ENCODE peak calls at places on chromosomes 11 and 22, in seven cellular contexts. F is stimulated activated CD4-positive, alpha-beta T cell treated with anti-CD3 and anti-CD28 coated beads, Interleukin-4, amount 100 ng/mL, for 48 hours; G is GM23338; H is HAP-1; M is H7; W is lung microvascular endothelial cell; X is LoVo. I is an unnamed sample.

GRCh38 chr11:114077482-114078305 is 18.2 kb downstream of the ZBTB16 start:
- DNase-seq in M (no peak), G (no peak), X (no peak), F (no peak), W (no peak), H (no peak), I (peak; percentile 22)

GRCh38 chr11:61004037-61004641 is 32.7 kb downstream of the CD6 start:
- DNase-seq in W (no peak), H (no peak), X (no peak), F (no peak), G (no peak), M (no peak), I (no peak)

GRCh38 chr11:360326-361280 is 8.7 kb upstream of the B4GALNT4 start:
- DNase-seq in W (no peak), G (no peak), M (peak; percentile 22), H (no peak), F (no peak), X (no peak), I (no peak)

GRCh38 chr22:25208328-25208727 is 8.7 kb downstream of the CRYBB3 start:
- DNase-seq in F (no peak), W (no peak), M (no peak), G (no peak), X (no peak), H (no peak), I (no peak)

GRCh38 chr11:14513800-14514199 is 6.4 kb downstream of the PSMA1 start:
- DNase-seq in W (no peak), H (no peak), F (no peak), G (no peak), M (no peak), X (no peak), I (no peak)

GRCh38 chr11:31958086-31958735 is 132.7 kb upstream of the RCN1 start:
- DNase-seq in X (peak; percentile 23), F (peak; percentile 67), M (peak; percentile 82), H (peak; percentile 33), W (peak; percentile 70), G (peak; percentile 93), I (peak; percentile 35)

GRCh38 chr11:48093795-48094642 is 113.7 kb downstream of the PTPRJ start:
- DNase-seq in X (peak; percentile 40), H (peak; percentile 98), G (no peak), F (no peak), W (no peak), M (no peak), I (no peak)

GRCh38 chr11:68040121-68040956 is 1.5 kb downstream of the TCIRG1 start:
- DNase-seq in W (peak; percentile 86), F (peak; percentile 36), G (peak; percentile 75), H (peak; percentile 31), X (no peak), M (peak; percentile 91), I (peak; percentile 84)

GRCh38 chr22:28043269-28043668 is 124.2 kb upstream of the PITPNB start:
- DNase-seq in G (no peak), W (no peak), X (no peak), F (no peak), H (no peak), M (no peak), I (no peak)

GRCh38 chr11:92714111-92714510 is 255.3 kb upstream of the MTNR1B start:
- DNase-seq in W (no peak), G (no peak), F (no peak), X (no peak), M (no peak), H (peak; percentile 3), I (no peak)

GRCh38 chr11:66546966-66547661 is 411 bp downstream of the ACTN3 start:
- DNase-seq in H (no peak), X (no peak), W (no peak), M (peak; percentile 77), G (no peak), F (no peak), I (no peak)

GRCh38 chr11:122045181-122045586 is 70.8 kb downstream of the BLID start:
- DNase-seq in W (peak; percentile 13), F (no peak), M (no peak), H (no peak), X (no peak), G (no peak), I (no peak)

GRCh38 chr11:114256898-114257286 is 39.3 kb upstream of the NNMT start:
- DNase-seq in F (no peak), H (no peak), X (no peak), M (peak; percentile 59), W (no peak), G (no peak), I (no peak)

GRCh38 chr22:47172771-47173534 is 410.5 kb downstream of the TBC1D22A start:
- DNase-seq in H (no peak), F (no peak), G (no peak), X (no peak), W (no peak), M (no peak), I (no peak)

GRCh38 chr11:121063728-121064127 is 37.3 kb upstream of the TECTA start:
- DNase-seq in H (no peak), M (peak; percentile 6), F (no peak), X (no peak), G (peak; percentile 65), W (no peak), I (peak; percentile 9)

GRCh38 chr11:57379732-57380131 is 1.2 kb downstream of the PRG3 start:
- DNase-seq in F (no peak), M (peak; percentile 84), H (no peak), W (peak; percentile 36), X (peak; percentile 25), G (peak; percentile 93), I (no peak)

GRCh38 chr11:80163441-80163840 is 722.6 kb upstream of the TENM4 start:
- DNase-seq in X (no peak), F (no peak), W (no peak), M (no peak), G (no peak), H (no peak), I (no peak)

GRCh38 chr11:32210601-32211000 is 119.7 kb downstream of the RCN1 start:
- DNase-seq in H (no peak), M (no peak), F (no peak), X (no peak), G (no peak), W (peak; percentile 1), I (no peak)

GRCh38 chr11:19574916-19575315 is 137.7 kb upstream of the NAV2 start:
- DNase-seq in W (no peak), G (no peak), M (no peak), X (no peak), H (no peak), F (no peak), I (no peak)

GRCh38 chr11:11786771-11787170 is 55.0 kb upstream of the USP47 start:
- DNase-seq in X (no peak), F (no peak), W (peak; percentile 55), G (peak; percentile 50), H (no peak), M (no peak), I (no peak)

GRCh38 chr22:23750744-23751440 is at the start of gene ZNF70:
- DNase-seq in M (peak; percentile 99), G (peak; percentile 96), X (peak; percentile 94), W (peak; percentile 82), F (peak; percentile 67), H (peak; percentile 79), I (peak; percentile 94)

I was measured in OCI-LY7.